ENCODE peak calls at places on chromosome 3, in seven cellular contexts. P, Y, H, N, T, L and W are unnamed samples. For H3K9me3, the result is how much of the 10 kb centered on the place peaks cover.

GRCh38 chr3:10361375-10361774 is 40.5 kb upstream of the SEC13 start:
- DNase-seq in P (no peak), Y (no peak), H (no peak), N (no peak), T (no peak), L (no peak), W (no peak)

GRCh38 chr3:110608566-110608965 is 463.1 kb upstream of the NECTIN3 start:
- DNase-seq in P (no peak), Y (no peak), H (no peak), N (no peak), T (no peak), L (no peak), W (no peak)

GRCh38 chr3:169812124-169812843 is 386 bp upstream of the LRRIQ4 start:
- DNase-seq in P (peak), Y (no peak), H (no peak), N (peak), T (peak), L (no peak), W (no peak)

GRCh38 chr3:177435301-177435700 is 238.0 kb upstream of the TBL1XR1 start:
- DNase-seq in P (no peak), Y (no peak), H (no peak), N (no peak), T (no peak), L (no peak), W (no peak)

GRCh38 chr3:37319784-37320183 is 145.4 kb upstream of the LRRFIP2 start:
- DNase-seq in P (no peak), Y (no peak), H (no peak), N (no peak), T (no peak), L (no peak), W (no peak)

GRCh38 chr3:55790596-55791350 is 303.7 kb upstream of the WNT5A start:
- DNase-seq in P (no peak), Y (no peak), H (no peak), N (no peak), T (no peak), L (no peak), W (peak)

GRCh38 chr3:157429703-157430102 is 6.9 kb upstream of the PTX3 start:
- DNase-seq in P (no peak), Y (no peak), H (no peak), N (no peak), T (no peak), L (no peak), W (no peak)

GRCh38 chr3:107345968-107346367 is 31.3 kb upstream of the CCDC54 start:
- DNase-seq in P (no peak), Y (no peak), H (no peak), N (no peak), T (no peak), L (no peak), W (no peak)

GRCh38 chr3:100869787-100870186 is 123.4 kb downstream of the ABI3BP start:
- DNase-seq in P (no peak), Y (no peak), H (no peak), N (no peak), T (no peak), L (no peak), W (no peak)

GRCh38 chr3:154243353-154243752 is 80.9 kb downstream of the DHX36 start:
- DNase-seq in P (no peak), Y (no peak), H (peak), N (no peak), T (no peak), L (no peak), W (no peak)

GRCh38 chr3:197231326-197231725 is 67.1 kb downstream of the DLG1 start:
- DNase-seq in P (no peak), Y (no peak), H (no peak), N (no peak), T (no peak), L (no peak), W (no peak)

GRCh38 chr3:142086581-142087090 is 62.7 kb downstream of the TFDP2 start:
- DNase-seq in P (no peak), Y (no peak), H (peak), N (no peak), T (no peak), L (no peak), W (no peak)

GRCh38 chr3:64561503-64561810 is 126.3 kb downstream of the ADAMTS9 start:
- DNase-seq in P (no peak), Y (no peak), H (no peak), N (no peak), T (no peak), L (no peak), W (peak)
- H3K4me3 ChIP-seq in P (peak), Y (no peak), H (no peak), N (no peak), T (peak), L (no peak), W (peak)

GRCh38 chr3:193789455-193789854 is 196.4 kb downstream of the OPA1 start:
- DNase-seq in P (no peak), Y (no peak), H (no peak), N (no peak), T (no peak), L (no peak), W (no peak)

GRCh38 chr3:193790086-193790990 is 197.3 kb downstream of the OPA1 start:
- DNase-seq in P (no peak), Y (no peak), H (no peak), N (no peak), T (no peak), L (no peak), W (no peak)

GRCh38 chr3:193791041-193792032 is 198.3 kb downstream of the OPA1 start:
- DNase-seq in P (no peak), Y (no peak), H (no peak), N (peak), T (no peak), L (no peak), W (no peak)

GRCh38 chr3:193788189-193788946 is 195.4 kb downstream of the OPA1 start:
- DNase-seq in P (peak), Y (peak), H (peak), N (peak), T (peak), L (peak), W (no peak)

GRCh38 chr3:193787496-193787870 is 194.5 kb downstream of the OPA1 start:
- DNase-seq in P (no peak), Y (no peak), H (no peak), N (no peak), T (no peak), L (no peak), W (no peak)
- H3K9me3 ChIP-seq in P (under half), Y (under half), H (under half), N (under half), T (under half), L (under half), W (under half)

GRCh38 chr3:152298393-152299242 is 29.9 kb downstream of the MBNL1 start:
- DNase-seq in P (peak), Y (peak), H (peak), N (peak), T (peak), L (no peak), W (no peak)
- TF ChIP-seq POLR2A in P (peak), Y (no peak), H (no peak), N (no peak), T (no peak), L (no peak), W (no peak)

GRCh38 chr3:69690-70089 is 126.9 kb upstream of the CHL1 start:
- DNase-seq in P (no peak), Y (no peak), H (no peak), N (no peak), T (no peak), L (no peak), W (no peak)

GRCh38 chr3:72776-73175 is 123.8 kb upstream of the CHL1 start:
- DNase-seq in P (peak), Y (no peak), H (no peak), N (no peak), T (no peak), L (no peak), W (no peak)

GRCh38 chr3:74692-75243 is 121.8 kb upstream of the CHL1 start:
- DNase-seq in P (peak), Y (no peak), H (no peak), N (no peak), T (no peak), L (no peak), W (no peak)

GRCh38 chr3:75260-75659 is 121.3 kb upstream of the CHL1 start:
- DNase-seq in P (no peak), Y (no peak), H (no peak), N (no peak), T (no peak), L (no peak), W (no peak)

GRCh38 chr3:73279-73678 is 123.3 kb upstream of the CHL1 start:
- DNase-seq in P (no peak), Y (no peak), H (no peak), N (no peak), T (no peak), L (no peak), W (no peak)
- H3K4me3 ChIP-seq in P (no peak), Y (no peak), H (no peak), N (no peak), T (no peak), L (no peak), W (no peak)

DNA sequence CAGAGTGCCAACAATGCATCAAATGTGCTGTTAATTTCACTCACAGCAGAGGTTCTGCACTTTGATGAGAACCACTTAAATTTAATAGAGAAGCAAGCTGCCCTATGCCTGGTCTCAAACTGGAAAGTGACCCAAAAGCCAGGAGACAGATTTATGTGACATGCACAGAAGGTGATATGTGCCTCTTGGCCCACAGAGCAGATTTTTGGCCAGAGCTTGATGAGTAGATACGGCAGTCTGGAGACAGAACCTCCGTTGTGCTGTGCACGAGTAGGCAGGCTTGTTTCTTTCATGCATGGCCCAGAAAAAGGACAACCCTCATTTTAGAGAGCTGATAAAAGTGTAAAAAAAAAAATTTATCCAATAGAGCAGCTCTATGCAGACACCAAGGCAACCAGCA is 423.0 kb downstream of the CNTN6 start:
- DNase-seq in P (no peak), Y (no peak), H (no peak), N (no peak), T (no peak), L (no peak), W (no peak)
- H3K9me3 ChIP-seq in P (under half), Y (under half), H (under half), N (under half), T (under half), L (under half), W (under half)